ENCODE peak calls at places on chromosomes 16 and 17, in seven cellular contexts. I is BE2C, B is PC-3, M is AG04450, E is transverse colon, Z is left ventricle myocardium inferior, U is A673. D is an unnamed sample. For H3K9me3, the result is how much of the 10 kb centered on the place peaks cover.

GRCh38 chr16:80202831-80203230 is 338.0 kb upstream of the DYNLRB2 start:
- DNase-seq in I (no peak), B (no peak), M (no peak), E (no peak), Z (no peak), U (no peak), D (no peak)

GRCh38 chr17:65677932-65678331 is 116.5 kb upstream of the AXIN2 start:
- DNase-seq in I (no peak), B (peak), M (no peak), E (no peak), Z (no peak), U (no peak), D (no peak)

GRCh38 chr16:4200781-4201137 is 41.1 kb downstream of the SRL start:
- DNase-seq in I (no peak), B (no peak), M (no peak), E (no peak), Z (no peak), U (no peak), D (no peak)

GRCh38 chr16:19785512-19786130 is 67.5 kb downstream of the IQCK start:
- DNase-seq in I (no peak), B (no peak), M (no peak), E (no peak), Z (no peak), U (no peak), D (no peak)

GRCh38 chr17:27860971-27861669 is 32.0 kb downstream of the LYRM9 start:
- DNase-seq in I (no peak), B (no peak), M (no peak), E (no peak), Z (no peak), U (no peak), D (no peak)

GRCh38 chr17:39920218-39921210 is 2.1 kb upstream of the GSDMB start:
- DNase-seq in I (peak), B (no peak), M (no peak), E (no peak), Z (no peak), U (no peak), D (no peak)

GRCh38 chr17:51869387-51869786 is 289.1 kb downstream of the CA10 start:
- DNase-seq in I (no peak), B (peak), M (no peak), E (no peak), Z (no peak), U (peak), D (no peak)

GRCh38 chr17:14308965-14309879 is 8.3 kb downstream of the HS3ST3B1 start:
- DNase-seq in I (peak), B (peak), M (peak), E (peak), Z (peak), U (peak), D (peak)

GRCh38 chr17:41734139-41734948 is at the start of gene HAP1:
- DNase-seq in I (peak), B (peak), M (no peak), E (no peak), Z (no peak), U (peak), D (peak)

GRCh38 chr17:44044092-44044491 is 22.4 kb downstream of the LSM12 start:
- DNase-seq in I (no peak), B (peak), M (no peak), E (no peak), Z (no peak), U (no peak), D (no peak)

GRCh38 chr16:87472935-87473334 is 19.9 kb downstream of the ZCCHC14 start:
- DNase-seq in I (no peak), B (no peak), M (no peak), E (no peak), Z (no peak), U (no peak), D (no peak)

DNA sequence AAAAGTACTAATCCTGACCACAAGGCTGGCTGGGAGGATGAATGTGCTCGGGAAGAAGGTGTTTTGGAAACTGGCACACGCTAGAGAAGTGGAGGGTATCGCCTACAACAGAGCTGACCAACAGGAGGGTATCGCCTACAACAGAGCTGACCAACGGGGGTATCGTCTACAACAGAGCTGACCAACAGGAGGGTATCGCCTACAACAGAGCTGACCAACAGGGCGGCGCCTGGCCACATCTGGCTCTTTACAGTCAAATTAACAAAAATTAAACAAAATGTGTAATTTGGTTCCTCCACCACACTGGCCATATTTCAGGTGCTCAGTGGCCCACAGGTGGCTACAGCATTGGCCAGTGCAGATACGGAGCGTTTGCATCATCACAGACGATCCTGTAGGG is 153.5 kb downstream of the CMIP start:
- DNase-seq in I (no peak), B (no peak), M (no peak), E (no peak), Z (no peak), U (no peak), D (no peak)
- TF ChIP-seq CTCF in I (peak), B (peak), M (no peak), E (no peak), Z (no peak), U (peak), D (no peak)

DNA sequence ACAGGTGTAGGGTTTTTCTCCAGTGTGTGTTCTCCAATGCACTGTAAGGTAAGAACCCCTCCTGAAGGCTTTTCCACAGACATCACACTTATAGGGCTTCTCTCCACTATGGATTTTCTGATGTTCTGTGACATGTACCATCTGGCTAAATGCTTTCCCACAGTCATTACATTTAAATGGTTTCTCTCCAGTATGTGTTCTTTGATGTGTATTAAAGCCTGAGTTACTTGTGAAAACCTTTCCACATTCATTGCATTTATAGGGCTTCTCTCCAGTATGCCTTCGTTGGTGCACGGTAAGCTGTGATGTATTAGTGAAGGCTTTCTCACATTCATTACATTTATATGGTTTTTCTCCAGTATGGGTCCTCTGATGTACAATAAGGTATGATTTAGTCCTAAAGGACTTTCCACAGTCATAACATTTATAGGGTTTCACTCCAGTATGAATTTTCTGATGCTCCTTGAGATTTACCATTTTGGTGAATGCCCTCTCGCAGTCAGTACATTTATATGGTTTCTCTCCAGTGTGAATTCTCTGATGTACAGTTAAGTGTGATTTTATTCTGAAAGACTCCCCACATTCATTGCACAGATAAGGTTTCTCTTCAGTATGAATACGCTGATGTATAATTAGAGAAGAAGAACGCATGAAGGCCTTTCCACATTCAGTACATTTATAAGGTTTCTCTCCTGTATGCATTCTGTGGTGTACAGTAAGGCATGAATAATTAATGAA is 30.9 kb downstream of the ZNF624 start:
- DNase-seq in I (no peak), B (no peak), M (no peak), E (no peak), Z (no peak), U (no peak), D (no peak)
- H3K9me3 ChIP-seq in I (under half), B (half or more), M (under half), E (half or more), Z (half or more), U (half or more), D (half or more)

GRCh38 chr17:36464765-36465088 is 21.8 kb upstream of the ZNHIT3 start:
- DNase-seq in I (no peak), B (no peak), M (no peak), E (no peak), Z (no peak), U (no peak), D (no peak)

GRCh38 chr17:36460265-36460937 is 26.1 kb upstream of the ZNHIT3 start:
- DNase-seq in I (no peak), B (no peak), M (no peak), E (no peak), Z (no peak), U (no peak), D (no peak)

GRCh38 chr17:36461330-36462110 is 25.0 kb upstream of the ZNHIT3 start:
- DNase-seq in I (no peak), B (no peak), M (no peak), E (no peak), Z (no peak), U (no peak), D (no peak)

GRCh38 chr17:36459601-36460000 is 26.9 kb upstream of the ZNHIT3 start:
- DNase-seq in I (no peak), B (no peak), M (no peak), E (no peak), Z (no peak), U (no peak), D (no peak)

GRCh38 chr17:36463916-36464764 is 22.3 kb upstream of the ZNHIT3 start:
- DNase-seq in I (no peak), B (peak), M (no peak), E (peak), Z (peak), U (peak), D (no peak)
- TF ChIP-seq CTCF in I (no peak), B (no peak), M (no peak), E (no peak), Z (no peak), U (no peak), D (no peak)

DNA sequence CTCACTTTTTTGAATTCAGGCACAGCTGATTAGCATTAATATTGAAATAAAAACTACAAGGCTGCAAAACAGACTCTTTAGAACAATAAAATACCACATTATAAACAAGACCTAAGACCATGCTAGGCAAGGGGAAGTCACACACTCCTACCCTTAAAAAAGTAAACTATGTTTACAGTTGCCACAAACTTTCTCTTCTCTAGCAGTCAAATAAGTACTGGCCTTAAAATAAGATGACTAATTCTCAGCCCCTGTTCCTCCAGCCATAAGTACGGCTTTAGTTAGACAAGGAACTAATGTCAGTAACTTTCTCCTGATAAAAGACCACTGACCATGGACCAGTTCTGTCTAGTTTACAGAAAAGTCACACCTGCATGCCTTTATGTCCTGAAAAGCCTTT is 19.5 kb upstream of the CPHXL start:
- DNase-seq in I (no peak), B (no peak), M (no peak), E (no peak), Z (no peak), U (no peak), D (no peak)
- H3K9me3 ChIP-seq in I (under half), B (under half), M (under half), E (under half), Z (under half), U (under half), D (under half)

DNA sequence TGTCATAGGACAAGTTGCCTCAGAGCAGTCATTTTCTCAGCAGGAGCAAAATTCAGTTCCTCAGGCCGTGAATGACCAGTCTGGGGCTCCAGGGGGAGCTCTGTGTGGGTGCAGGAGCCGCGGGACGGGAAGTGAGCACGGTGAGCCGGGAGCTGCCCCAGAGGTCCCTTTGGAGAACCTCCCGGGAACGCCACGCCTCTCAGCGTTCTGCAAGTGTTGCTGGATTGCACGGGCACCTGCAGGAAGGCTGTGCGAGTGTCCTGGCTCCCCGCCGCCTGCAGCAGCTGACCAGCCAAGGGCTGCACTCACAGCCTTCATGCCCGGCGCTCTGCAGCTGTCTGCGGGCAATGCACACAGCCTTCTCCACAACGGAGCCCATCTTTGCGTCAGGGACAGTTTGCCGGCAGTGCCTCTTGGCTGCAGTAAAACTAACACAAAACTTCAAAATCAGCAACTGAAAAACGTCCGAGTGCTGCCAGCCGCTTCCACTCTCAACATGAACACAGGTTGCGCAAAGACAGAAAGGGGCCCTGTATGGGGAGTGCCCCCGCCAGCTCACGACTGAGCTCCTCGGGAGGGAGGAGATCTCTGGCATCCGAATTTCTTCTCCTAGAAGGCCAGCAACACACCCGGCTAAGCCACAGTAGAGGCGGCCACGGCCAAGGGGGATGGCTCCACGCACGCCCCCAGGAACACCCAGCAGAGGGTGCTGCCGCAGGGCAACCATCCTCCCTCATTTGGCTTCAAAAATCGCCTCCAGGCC is 16.0 kb downstream of the NDUFAF8 start:
- DNase-seq in I (peak), B (peak), M (peak), E (peak), Z (peak), U (peak), D (peak)
- TF ChIP-seq CTCF in I (peak), B (peak), M (peak), E (peak), Z (peak), U (peak), D (peak)

DNA sequence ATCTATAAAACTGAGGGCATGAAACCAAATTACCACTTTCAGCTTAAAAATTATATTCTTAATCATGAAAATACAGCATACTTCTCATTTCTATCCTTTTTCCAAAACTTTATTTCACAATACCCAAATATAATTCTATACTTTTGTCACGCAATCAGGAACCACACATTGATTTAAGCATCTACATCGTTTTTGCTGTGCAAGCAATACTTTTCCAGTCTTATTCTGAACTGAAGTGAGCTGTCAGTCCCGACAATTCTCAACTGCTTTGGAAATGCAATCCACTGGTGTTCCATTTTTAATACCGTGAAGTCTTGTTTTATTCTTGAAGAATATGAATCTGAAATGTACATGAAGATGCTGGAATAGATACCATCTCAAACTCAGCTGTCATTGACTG is 60.1 kb upstream of the NOL11 start:
- DNase-seq in I (no peak), B (no peak), M (no peak), E (no peak), Z (no peak), U (no peak), D (no peak)
- H3K9me3 ChIP-seq in I (under half), B (under half), M (under half), E (under half), Z (under half), U (under half), D (under half)

GRCh38 chr17:16286009-16286946 is 67.0 kb downstream of the CENPV start:
- DNase-seq in I (peak), B (peak), M (peak), E (peak), Z (peak), U (peak), D (peak)
- TF ChIP-seq CTCF in I (no peak), B (no peak), M (no peak), E (no peak), Z (no peak), U (peak), D (peak)

GRCh38 chr16:71448274-71448866 is 6.5 kb upstream of the TLE7 start:
- DNase-seq in I (no peak), B (no peak), M (no peak), E (no peak), Z (no peak), U (no peak), D (no peak)
- H3K9me3 ChIP-seq in I (under half), B (under half), M (half or more), E (half or more), Z (half or more), U (half or more), D (under half)

D was measured in left lung.